ENCODE peak calls at places on chromosomes 16 and 17, in eight cellular contexts. A is tibial nerve, F is HFF-Myc, N is AG09309, J is fibroblast of pulmonary artery, S is left ventricle myocardium inferior, G is BE2C, Q is choroid plexus epithelial cell. K is an unnamed sample.

GRCh38 chr17:28760987-28761562 is 17.3 kb downstream of the TRAF4 start:
- DNase-seq in A (no peak), F (no peak), N (peak), J (peak), S (peak), G (no peak), Q (peak), K (peak)

GRCh38 chr17:82942166-82943130 is 102.6 kb upstream of the ZNF750 start:
- DNase-seq in A (no peak), F (no peak), N (no peak), J (no peak), S (peak), G (peak), Q (no peak), K (no peak)

GRCh38 chr17:63830904-63831491 is 3.5 kb upstream of the FTSJ3 start:
- DNase-seq in A (no peak), F (no peak), N (no peak), J (no peak), S (no peak), G (no peak), Q (no peak), K (no peak)

GRCh38 chr16:85767569-85767968 is 16.7 kb upstream of the C16orf74 start:
- DNase-seq in A (no peak), F (no peak), N (peak), J (peak), S (no peak), G (no peak), Q (peak), K (peak)

GRCh38 chr16:67873435-67874146 is 739 bp downstream of the EDC4 start:
- DNase-seq in A (no peak), F (no peak), N (no peak), J (no peak), S (no peak), G (no peak), Q (no peak), K (peak)

GRCh38 chr16:62240722-62241121 is 204.5 kb upstream of the CDH8 start:
- DNase-seq in A (no peak), F (no peak), N (no peak), J (no peak), S (no peak), G (peak), Q (no peak), K (no peak)

GRCh38 chr17:44039829-44040635 is 25.3 kb upstream of the TMEM101 start:
- DNase-seq in A (no peak), F (no peak), N (no peak), J (no peak), S (no peak), G (no peak), Q (peak), K (no peak)

GRCh38 chr16:80250376-80250775 is 290.4 kb upstream of the DYNLRB2 start:
- DNase-seq in A (no peak), F (no peak), N (no peak), J (no peak), S (no peak), G (no peak), Q (no peak), K (no peak)

GRCh38 chr17:28745777-28746473 is 2.1 kb downstream of the TRAF4 start:
- DNase-seq in A (no peak), F (no peak), N (no peak), J (no peak), S (no peak), G (no peak), Q (no peak), K (no peak)

GRCh38 chr17:55576237-55576998 is 65.2 kb upstream of the SMIM36 start:
- DNase-seq in A (peak), F (peak), N (no peak), J (peak), S (no peak), G (no peak), Q (peak), K (peak)

GRCh38 chr16:51592535-51592934 is 441.5 kb upstream of the SALL1 start:
- DNase-seq in A (no peak), F (no peak), N (no peak), J (no peak), S (no peak), G (no peak), Q (no peak), K (no peak)

GRCh38 chr17:42453544-42453943 is 5.1 kb upstream of the ATP6V0A1 start:
- DNase-seq in A (no peak), F (no peak), N (no peak), J (no peak), S (no peak), G (no peak), Q (no peak), K (no peak)

GRCh38 chr17:40247926-40248495 is 28.9 kb downstream of the WIPF2 start:
- DNase-seq in A (no peak), F (no peak), N (no peak), J (peak), S (no peak), G (no peak), Q (no peak), K (no peak)

GRCh38 chr16:10964891-10965326 is 20.5 kb downstream of the CLEC16A start:
- DNase-seq in A (no peak), F (no peak), N (no peak), J (no peak), S (no peak), G (no peak), Q (no peak), K (peak)

GRCh38 chr16:72938426-72939164 is 109.3 kb downstream of the ZFHX3 start:
- DNase-seq in A (peak), F (no peak), N (no peak), J (peak), S (peak), G (peak), Q (peak), K (peak)

GRCh38 chr17:15263206-15263579 is 1.9 kb downstream of the PMP22 start:
- DNase-seq in A (peak), F (no peak), N (peak), J (peak), S (peak), G (peak), Q (peak), K (peak)

GRCh38 chr16:49453983-49454382 is 80.4 kb downstream of the C16orf78 start:
- DNase-seq in A (no peak), F (no peak), N (no peak), J (no peak), S (no peak), G (no peak), Q (no peak), K (no peak)

GRCh38 chr17:77320501-77321256 is 179.9 kb downstream of the SEC14L1 start:
- DNase-seq in A (no peak), F (no peak), N (no peak), J (peak), S (no peak), G (peak), Q (peak), K (peak)

GRCh38 chr17:17416007-17416399 is 60.8 kb upstream of the MED9 start:
- DNase-seq in A (no peak), F (no peak), N (no peak), J (peak), S (no peak), G (peak), Q (peak), K (peak)

GRCh38 chr16:2523801-2524231 is 3.6 kb downstream of the AMDHD2 start:
- DNase-seq in A (no peak), F (no peak), N (no peak), J (no peak), S (no peak), G (no peak), Q (no peak), K (no peak)

GRCh38 chr17:42928714-42929496 is 28.3 kb downstream of the G6PC1 start:
- DNase-seq in A (no peak), F (peak), N (peak), J (peak), S (no peak), G (peak), Q (peak), K (peak)

GRCh38 chr17:30395398-30396022 is 16.8 kb downstream of the CPD start:
- DNase-seq in A (no peak), F (no peak), N (no peak), J (no peak), S (no peak), G (no peak), Q (no peak), K (no peak)
- H3K4me3 ChIP-seq in A (no peak), F (no peak), N (no peak), J (no peak), S (no peak), G (peak), Q (no peak), K (no peak)

DNA sequence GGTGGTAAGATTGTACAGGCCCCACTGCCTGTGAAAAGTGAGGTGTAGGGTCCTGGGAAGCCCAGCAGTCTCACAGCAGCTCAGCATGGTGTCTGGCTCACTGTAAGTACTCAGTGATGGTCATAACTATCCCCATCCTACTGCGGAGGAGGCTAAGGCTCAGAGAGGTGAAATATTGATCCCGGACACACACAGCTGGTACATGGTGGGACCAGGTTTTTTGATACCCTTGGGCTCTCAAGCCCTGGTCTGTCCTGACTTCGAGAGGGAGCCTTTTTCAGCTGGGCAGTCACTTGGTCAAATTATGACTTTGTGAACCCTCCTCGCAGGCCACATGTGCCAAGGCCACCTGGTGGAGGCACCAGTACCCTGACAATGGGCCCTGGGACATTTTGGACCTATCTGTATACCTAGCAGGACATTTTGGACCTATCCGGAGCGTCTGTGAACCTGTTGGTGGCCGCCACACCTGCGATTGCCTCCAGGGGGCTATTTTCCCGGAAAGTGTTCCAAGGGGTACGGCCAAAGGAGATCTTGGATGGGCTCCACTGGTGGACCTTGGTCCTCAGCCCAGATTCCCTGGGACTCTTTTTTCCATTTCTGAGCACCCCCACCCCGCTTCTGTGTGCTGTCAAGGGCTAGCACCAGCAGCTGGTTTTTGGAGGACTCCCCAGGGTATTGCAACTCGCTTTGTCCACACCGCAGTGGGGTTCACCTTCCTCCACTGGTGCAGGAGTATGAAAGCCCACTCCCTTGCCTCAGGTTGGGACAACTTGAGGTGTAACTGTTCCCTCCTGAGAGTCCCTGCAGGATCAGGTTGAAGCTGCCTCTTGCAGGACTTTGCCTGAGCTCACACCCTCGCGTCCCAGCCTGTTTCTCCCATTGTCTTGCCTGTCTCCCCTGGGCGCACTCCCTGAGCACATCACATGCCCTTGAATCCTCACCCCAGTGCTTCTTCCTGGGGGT is 83.6 kb upstream of the NKD1 start:
- DNase-seq in A (no peak), F (no peak), N (no peak), J (no peak), S (no peak), G (no peak), Q (no peak), K (no peak)
- TF ChIP-seq CTCF in A (no peak), F (no peak), N (no peak), J (no peak), S (no peak), G (peak), Q (peak), K (peak)

GRCh38 chr16:58371841-58372240 is 20.4 kb upstream of the GINS3 start:
- DNase-seq in A (no peak), F (no peak), N (no peak), J (no peak), S (no peak), G (no peak), Q (no peak), K (no peak)
- H3K4me3 ChIP-seq in A (no peak), F (no peak), N (no peak), J (no peak), S (no peak), G (no peak), Q (no peak), K (no peak)

GRCh38 chr17:72177738-72178137 is 56.9 kb downstream of the SOX9 start:
- DNase-seq in A (no peak), F (no peak), N (no peak), J (no peak), S (no peak), G (no peak), Q (no peak), K (no peak)

GRCh38 chr17:72176516-72176851 is 55.7 kb downstream of the SOX9 start:
- DNase-seq in A (no peak), F (no peak), N (no peak), J (no peak), S (no peak), G (no peak), Q (no peak), K (no peak)

GRCh38 chr17:72175263-72175662 is 54.4 kb downstream of the SOX9 start:
- DNase-seq in A (no peak), F (no peak), N (no peak), J (no peak), S (no peak), G (no peak), Q (no peak), K (no peak)

GRCh38 chr17:72175787-72176515 is 55.1 kb downstream of the SOX9 start:
- DNase-seq in A (no peak), F (no peak), N (no peak), J (peak), S (peak), G (no peak), Q (no peak), K (no peak)

DNA sequence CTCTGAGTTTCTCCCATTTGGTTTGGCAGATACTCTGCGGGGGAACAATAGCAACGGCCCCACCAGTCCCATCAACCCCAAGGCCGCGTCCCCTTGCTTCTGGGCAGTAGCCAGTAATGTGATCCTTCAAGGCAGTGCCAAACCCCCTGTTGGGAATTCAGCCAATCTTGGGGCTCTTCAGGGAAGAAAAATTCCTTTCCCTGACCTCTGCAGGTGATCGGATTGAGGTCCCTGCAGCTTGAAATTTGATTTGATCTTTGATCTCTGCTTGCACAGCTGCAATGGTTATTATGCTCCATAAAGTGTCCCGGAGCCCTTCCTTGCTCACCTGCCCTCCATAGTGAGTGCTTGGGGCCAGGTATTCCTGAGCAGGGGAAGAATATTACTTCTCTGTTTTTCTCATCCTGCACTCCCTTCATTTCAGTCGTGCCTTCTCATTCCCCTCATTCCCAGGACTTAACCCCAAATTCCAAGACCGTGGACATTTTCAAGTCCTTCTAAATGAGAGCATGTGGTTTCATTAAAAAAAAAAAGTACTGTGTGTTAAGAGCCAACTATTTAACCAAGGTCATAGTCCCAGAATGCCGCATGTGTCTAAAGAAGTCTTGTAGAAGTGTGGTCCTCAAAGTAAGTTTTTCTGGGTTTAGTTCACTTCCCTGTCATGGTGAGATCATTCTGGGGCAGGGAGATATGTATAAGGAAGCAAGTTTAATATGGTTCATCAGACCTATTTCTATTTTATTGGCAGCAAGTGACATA is 56.3 kb downstream of the SOX9 start:
- DNase-seq in A (no peak), F (no peak), N (no peak), J (no peak), S (no peak), G (no peak), Q (no peak), K (no peak)
- TF ChIP-seq CTCF in A (no peak), F (no peak), N (no peak), J (no peak), S (no peak), G (no peak), Q (no peak), K (no peak)

K was measured in cardiac fibroblast.